ENCODE peak calls at places on chromosomes 7 and 10, in seven cellular contexts. M is endothelial cell of umbilical vein; S is naive thymus-derived CD4-positive, alpha-beta T cell; Q is stomach; G is GM23248; K is PC-3; E is PC-9. J is an unnamed sample. For H3K36me3 and H3K4me1, the result is how much of the 10 kb centered on the place peaks cover.

GRCh38 chr7:167087-167855 is 25.1 kb upstream of the FAM20C start:
- DNase-seq in S (no peak), K (no peak), Q (no peak), M (no peak), E (no peak), G (no peak), J (no peak)

GRCh38 chr7:127632276-127632910 is 14.5 kb upstream of the PAX4 start:
- DNase-seq in Q (no peak), G (peak), K (no peak), S (no peak), M (no peak), E (no peak), J (peak)

GRCh38 chr7:145175366-145175765 is 339.5 kb upstream of the TPK1 start:
- DNase-seq in G (no peak), K (no peak), M (no peak), S (no peak), Q (no peak), E (no peak), J (no peak)

GRCh38 chr10:119344381-119344780 is 137.0 kb downstream of the GRK5 start:
- DNase-seq in G (no peak), E (no peak), S (no peak), M (no peak), Q (no peak), K (no peak), J (no peak)

GRCh38 chr10:58996063-58996462 is 180.4 kb upstream of the PHYHIPL start:
- DNase-seq in S (no peak), Q (no peak), K (no peak), M (no peak), G (no peak), E (no peak), J (no peak)

GRCh38 chr7:11191574-11192220 is 218.0 kb downstream of the PHF14 start:
- DNase-seq in K (no peak), M (no peak), E (no peak), G (peak), S (no peak), Q (no peak), J (no peak)

GRCh38 chr7:155597753-155598140 is 46.7 kb upstream of the RBM33 start:
- DNase-seq in G (no peak), S (no peak), Q (peak), K (no peak), E (no peak), M (no peak), J (no peak)

GRCh38 chr10:101219137-101219945 is 9.9 kb downstream of the LBX1 start:
- DNase-seq in S (no peak), K (peak), E (no peak), Q (no peak), M (no peak), G (no peak), J (no peak)

GRCh38 chr7:78472519-78472918 is 673.9 kb downstream of the PHTF2 start:
- DNase-seq in E (no peak), M (no peak), Q (no peak), S (no peak), K (no peak), G (peak), J (peak)

GRCh38 chr7:44391171-44391570 is 65.8 kb upstream of the CAMK2B start:
- DNase-seq in Q (no peak), E (no peak), M (no peak), S (no peak), K (no peak), G (no peak), J (no peak)

GRCh38 chr7:155069992-155070827 is at the start of gene HTR5A:
- DNase-seq in G (peak), M (peak), S (peak), K (peak), E (peak), Q (peak), J (peak)

GRCh38 chr10:31132681-31133239 is 101.1 kb upstream of the ZNF438 start:
- DNase-seq in E (no peak), K (no peak), S (no peak), G (no peak), M (no peak), Q (no peak), J (no peak)

GRCh38 chr10:77981281-77981680 is 48.0 kb downstream of the POLR3A start:
- DNase-seq in S (no peak), M (no peak), Q (no peak), G (no peak), E (no peak), K (no peak), J (no peak)
- H3K36me3 ChIP-seq in S (under half), M (under half), Q (half or more), G (half or more), E (half or more), K (half or more), J (half or more)

GRCh38 chr7:143385891-143386781 is 5.0 kb downstream of the ZYX start:
- DNase-seq in G (peak), K (no peak), S (no peak), Q (no peak), E (no peak), M (peak), J (no peak)
- H3K4me3 ChIP-seq in G (peak), K (no peak), S (peak), Q (peak), E (no peak), M (no peak), J (peak)

GRCh38 chr7:139937685-139938084 is 108.6 kb downstream of the TBXAS1 start:
- DNase-seq in S (no peak), Q (no peak), M (peak), G (no peak), K (no peak), E (no peak), J (no peak)

GRCh38 chr7:139943391-139943790 is 114.3 kb downstream of the TBXAS1 start:
- DNase-seq in Q (no peak), S (no peak), K (no peak), E (no peak), M (no peak), G (no peak), J (no peak)

GRCh38 chr7:139941866-139942265 is 112.8 kb downstream of the TBXAS1 start:
- DNase-seq in E (no peak), K (no peak), Q (no peak), G (no peak), M (no peak), S (no peak), J (no peak)

GRCh38 chr7:139942686-139943085 is 113.6 kb downstream of the TBXAS1 start:
- DNase-seq in G (peak), S (no peak), Q (no peak), E (no peak), K (no peak), M (no peak), J (peak)

DNA sequence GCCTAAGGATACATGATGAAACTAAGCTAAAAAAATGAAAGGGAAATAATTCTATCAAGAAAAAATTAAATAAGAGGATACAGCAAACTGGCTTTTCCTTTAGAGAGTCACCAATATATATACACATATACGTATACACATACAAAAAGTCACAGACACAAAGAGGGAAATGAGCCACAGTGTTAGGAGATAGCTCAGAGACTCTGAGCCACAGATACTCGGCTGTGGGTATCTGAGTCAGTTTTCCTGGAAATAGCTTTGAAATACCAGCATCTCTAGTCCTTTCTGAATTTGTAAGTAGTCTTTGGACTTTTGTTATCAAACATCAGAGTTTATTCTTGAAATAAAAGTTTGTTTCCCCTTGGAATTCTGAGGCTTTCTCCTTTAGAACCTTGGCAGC is 111.8 kb downstream of the TBXAS1 start:
- DNase-seq in E (no peak), G (no peak), M (no peak), Q (no peak), S (no peak), K (no peak), J (peak)
- H3K4me1 ChIP-seq in E (under half), G (under half), M (under half), Q (under half), S (under half), K (under half), J (under half)

GRCh38 chr10:68957654-68958053 is 1.7 kb downstream of the DDX21 start:
- DNase-seq in Q (no peak), K (peak), M (peak), E (no peak), S (no peak), G (peak), J (peak)

GRCh38 chr10:68959695-68960524 is 3.9 kb downstream of the DDX21 start:
- DNase-seq in S (no peak), G (no peak), K (no peak), E (no peak), M (no peak), Q (no peak), J (no peak)

GRCh38 chr10:68957284-68957615 is 1.3 kb downstream of the DDX21 start:
- DNase-seq in Q (no peak), K (no peak), E (no peak), M (no peak), G (no peak), S (no peak), J (no peak)

DNA sequence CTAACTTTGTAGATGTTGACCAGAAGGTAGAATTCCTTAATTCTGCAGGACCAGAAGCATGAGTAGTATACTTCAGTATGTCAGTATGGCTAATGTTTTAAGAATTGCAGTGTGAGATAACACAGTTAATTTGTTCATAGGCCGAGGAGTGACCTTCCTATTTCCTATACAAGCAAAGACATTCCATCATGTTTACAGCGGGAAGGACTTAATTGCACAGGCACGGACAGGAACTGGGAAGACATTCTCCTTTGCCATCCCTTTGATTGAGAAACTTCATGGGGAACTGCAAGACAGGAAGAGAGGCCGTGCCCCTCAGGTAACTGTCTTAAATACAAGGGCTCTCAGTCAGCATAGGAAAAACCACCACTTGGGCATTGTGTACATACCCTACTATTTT is 7.2 kb downstream of the DDX21 start:
- DNase-seq in K (no peak), Q (no peak), M (peak), G (no peak), S (no peak), E (no peak), J (no peak)
- H3K36me3 ChIP-seq in K (half or more), Q (half or more), M (under half), G (half or more), S (under half), E (half or more), J (half or more)

GRCh38 chr7:157151626-157152339 is 13.1 kb downstream of the UBE3C start:
- DNase-seq in M (no peak), S (no peak), K (no peak), E (no peak), Q (no peak), G (peak), J (no peak)
- H3K4me3 ChIP-seq in M (no peak), S (no peak), K (no peak), E (no peak), Q (no peak), G (no peak), J (no peak)